ENCODE peak calls at places on chromosomes 4 and X, in eight cellular contexts. O is left lung, W is fibroblast of lung, I is IMR-90, H is spleen, A is tibial nerve, L is astrocyte of the spinal cord, Q is fibroblast of mammary gland. X is an unnamed sample.

GRCh38 chr4:110900206-110900769 is 277.4 kb upstream of the PITX2 start:
- DNase-seq in O (no peak), W (no peak), I (peak), H (no peak), A (no peak), L (peak), Q (no peak), X (no peak)

GRCh38 chr4:182496392-182496791 is 253.2 kb downstream of the TENM3 start:
- DNase-seq in O (no peak), W (no peak), I (no peak), H (no peak), A (no peak), L (no peak), Q (no peak), X (no peak)

GRCh38 chrX:153438522-153438921 is 7.3 kb downstream of the TREX2 start:
- DNase-seq in O (no peak), W (no peak), I (peak), H (no peak), A (peak), L (peak), Q (peak), X (no peak)

GRCh38 chr4:185082549-185082948 is 60.5 kb upstream of the SLC25A4 start:
- DNase-seq in O (no peak), W (peak), I (no peak), H (no peak), A (no peak), L (no peak), Q (peak), X (no peak)

GRCh38 chr4:19945501-19945900 is 306.2 kb upstream of the SLIT2 start:
- DNase-seq in O (no peak), W (peak), I (peak), H (no peak), A (no peak), L (no peak), Q (no peak), X (no peak)

GRCh38 chrX:111244238-111244750 is 26.0 kb downstream of the CAPN6 start:
- DNase-seq in O (no peak), W (peak), I (peak), H (no peak), A (no peak), L (peak), Q (peak), X (no peak)

GRCh38 chr4:155491336-155492131 is 114.8 kb upstream of the MAP9 start:
- DNase-seq in O (no peak), W (peak), I (peak), H (no peak), A (no peak), L (peak), Q (no peak), X (no peak)

GRCh38 chrX:72002886-72003285 is 92.2 kb downstream of the NHSL2 start:
- DNase-seq in O (no peak), W (no peak), I (no peak), H (no peak), A (no peak), L (peak), Q (peak), X (no peak)

GRCh38 chrX:103446665-103447302 is 70.4 kb downstream of the BEX3 start:
- DNase-seq in O (no peak), W (no peak), I (peak), H (no peak), A (no peak), L (peak), Q (no peak), X (no peak)

GRCh38 chrX:45765726-45766125 is 565.0 kb upstream of the DIPK2B start:
- DNase-seq in O (no peak), W (no peak), I (no peak), H (no peak), A (no peak), L (peak), Q (no peak), X (no peak)

GRCh38 chrX:120749141-120749846 is 119.4 kb upstream of the C1GALT1C1 start:
- DNase-seq in O (no peak), W (no peak), I (no peak), H (peak), A (no peak), L (no peak), Q (no peak), X (no peak)

GRCh38 chr4:104966349-104967033 is 180.2 kb upstream of the TET2 start:
- DNase-seq in O (no peak), W (peak), I (no peak), H (no peak), A (peak), L (no peak), Q (no peak), X (no peak)

DNA sequence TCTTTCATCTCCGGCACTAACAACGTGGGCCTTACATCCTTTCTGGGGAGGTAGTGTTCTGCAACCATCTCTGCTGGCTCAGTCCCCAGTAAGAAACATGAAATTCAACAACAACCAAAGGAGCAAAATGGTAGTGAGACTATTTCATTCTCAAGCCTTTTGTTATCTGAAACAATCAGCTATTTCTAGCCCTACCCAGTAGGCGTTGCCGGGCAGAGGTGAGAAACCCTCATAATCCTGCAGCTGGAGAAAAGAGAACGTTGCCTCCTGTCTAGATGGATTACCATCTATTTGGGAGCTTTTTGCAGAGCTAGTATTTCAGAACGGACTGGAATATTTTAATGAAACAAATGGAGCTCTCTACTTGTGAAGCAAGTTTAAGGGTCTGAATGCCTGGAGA is 66.4 kb upstream of the GPR174 start:
- DNase-seq in O (no peak), W (no peak), I (no peak), H (no peak), A (no peak), L (no peak), Q (no peak), X (no peak)
- TF ChIP-seq CTCF in O (no peak), W (no peak), I (no peak), H (no peak), A (no peak), L (no peak), Q (no peak), X (no peak)

GRCh38 chr4:15478724-15479088 is 9.0 kb downstream of the CC2D2A start:
- DNase-seq in O (no peak), W (no peak), I (no peak), H (no peak), A (no peak), L (no peak), Q (no peak), X (no peak)

GRCh38 chr4:15482842-15483241 is 13.2 kb downstream of the CC2D2A start:
- DNase-seq in O (no peak), W (no peak), I (no peak), H (no peak), A (no peak), L (no peak), Q (peak), X (no peak)

GRCh38 chr4:15479089-15479912 is 9.6 kb downstream of the CC2D2A start:
- DNase-seq in O (no peak), W (peak), I (peak), H (no peak), A (peak), L (peak), Q (peak), X (peak)

GRCh38 chr4:15482346-15482745 is 12.7 kb downstream of the CC2D2A start:
- DNase-seq in O (no peak), W (no peak), I (no peak), H (no peak), A (no peak), L (no peak), Q (no peak), X (no peak)

DNA sequence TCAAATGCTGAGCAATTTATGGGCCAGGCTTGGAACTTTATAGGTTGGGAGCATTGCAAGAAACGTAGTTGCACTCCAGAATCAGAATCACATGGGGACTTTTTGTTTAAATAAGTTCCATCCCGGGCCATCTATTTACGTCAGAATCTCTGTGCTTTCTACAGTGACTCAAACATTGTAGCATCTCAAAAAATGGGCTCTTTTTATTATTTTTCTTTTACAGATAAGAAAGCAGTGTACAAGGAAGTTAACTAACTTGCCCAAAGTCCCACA is 10.2 kb downstream of the CC2D2A start:
- DNase-seq in O (no peak), W (peak), I (peak), H (no peak), A (no peak), L (peak), Q (peak), X (peak)
- H3K4me3 ChIP-seq in O (peak), W (peak), I (peak), H (no peak), A (peak), L (peak), Q (peak), X (peak)

GRCh38 chr4:53055274-53055673 is 193.2 kb downstream of the RASL11B start:
- DNase-seq in O (no peak), W (peak), I (peak), H (no peak), A (no peak), L (peak), Q (peak), X (peak)

GRCh38 chr4:53043900-53044650 is 182.0 kb downstream of the RASL11B start:
- DNase-seq in O (no peak), W (no peak), I (no peak), H (no peak), A (no peak), L (no peak), Q (no peak), X (no peak)

GRCh38 chr4:53044651-53044960 is 182.5 kb downstream of the RASL11B start:
- DNase-seq in O (no peak), W (no peak), I (no peak), H (no peak), A (no peak), L (no peak), Q (no peak), X (no peak)

GRCh38 chr4:53050361-53050774 is 188.3 kb downstream of the RASL11B start:
- DNase-seq in O (no peak), W (no peak), I (no peak), H (no peak), A (no peak), L (no peak), Q (no peak), X (no peak)

DNA sequence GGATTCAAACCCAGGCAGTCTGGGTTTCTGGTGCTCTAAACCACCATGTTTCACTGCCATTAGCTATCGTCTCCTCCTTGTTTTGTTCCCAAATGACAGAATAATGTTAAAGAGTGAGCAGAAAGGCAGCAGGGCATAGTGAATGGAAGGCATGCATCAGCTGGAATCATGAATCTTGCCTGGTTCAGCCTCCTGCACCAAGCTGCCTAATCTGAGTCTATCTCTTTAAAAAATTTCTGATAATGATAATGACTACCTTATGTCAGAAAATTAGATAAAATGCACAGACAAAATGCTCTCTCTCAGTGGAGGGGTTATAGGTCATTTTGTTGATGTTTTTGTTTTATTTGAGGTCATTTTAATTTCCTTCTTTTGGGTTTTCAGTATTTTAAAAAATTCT is 187.4 kb downstream of the RASL11B start:
- DNase-seq in O (no peak), W (no peak), I (no peak), H (no peak), A (no peak), L (no peak), Q (no peak), X (no peak)
- TF ChIP-seq CTCF in O (no peak), W (no peak), I (no peak), H (no peak), A (no peak), L (no peak), Q (no peak), X (no peak)

GRCh38 chr4:71147261-71147660 is 153.8 kb downstream of the DCK start:
- DNase-seq in O (no peak), W (no peak), I (peak), H (no peak), A (no peak), L (peak), Q (peak), X (no peak)

GRCh38 chr4:71148545-71148944 is 155.1 kb downstream of the DCK start:
- DNase-seq in O (no peak), W (no peak), I (no peak), H (no peak), A (no peak), L (no peak), Q (no peak), X (no peak)

GRCh38 chr4:71156616-71157015 is 163.2 kb downstream of the DCK start:
- DNase-seq in O (no peak), W (peak), I (no peak), H (no peak), A (no peak), L (no peak), Q (no peak), X (no peak)

GRCh38 chr4:71151054-71151453 is 157.6 kb downstream of the DCK start:
- DNase-seq in O (no peak), W (peak), I (peak), H (no peak), A (no peak), L (no peak), Q (peak), X (no peak)
- H3K4me3 ChIP-seq in O (no peak), W (no peak), I (no peak), H (no peak), A (no peak), L (no peak), Q (no peak), X (no peak)

GRCh38 chr4:27861802-27862201 is 1001.2 kb downstream of the STIM2 start:
- DNase-seq in O (no peak), W (peak), I (peak), H (no peak), A (no peak), L (peak), Q (peak), X (no peak)

DNA sequence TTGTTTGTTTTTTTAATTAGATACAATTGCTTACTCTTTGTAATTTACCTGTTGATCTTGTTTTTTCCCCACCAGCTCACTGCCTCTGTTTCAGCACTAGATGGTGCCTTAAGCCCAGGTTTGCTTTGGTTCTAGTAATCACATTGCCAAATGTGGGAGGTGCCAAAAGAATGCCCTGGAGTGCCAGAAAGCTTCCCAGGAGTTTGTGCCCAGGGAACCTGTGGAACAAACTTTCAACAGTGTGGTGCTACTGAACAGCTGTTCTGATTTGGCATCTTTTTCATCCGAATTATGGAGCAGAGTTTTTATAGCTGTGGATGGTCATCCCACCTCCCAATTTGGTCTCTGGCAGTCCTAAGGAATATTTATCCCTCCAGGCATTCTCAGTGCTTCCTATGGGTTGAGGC is 1000.7 kb downstream of the STIM2 start:
- DNase-seq in O (no peak), W (peak), I (peak), H (no peak), A (no peak), L (peak), Q (peak), X (no peak)
- TF ChIP-seq CTCF in O (no peak), W (peak), I (peak), H (no peak), A (peak), L (peak), Q (peak), X (peak)

GRCh38 chr4:113293043-113293560 is 243.6 kb downstream of the ANK2 start:
- DNase-seq in O (no peak), W (peak), I (peak), H (no peak), A (no peak), L (peak), Q (peak), X (peak)
- H3K4me3 ChIP-seq in O (peak), W (peak), I (no peak), H (peak), A (peak), L (no peak), Q (no peak), X (peak)

X was measured in AG04450.